ENCODE peak calls at places on chromosome 17, in eight cellular contexts. L is bronchial epithelial cell, A is A549, N is psoas muscle, X is AG04450, F is transverse colon, V is fibroblast of the aortic adventitia, I is SK-N-SH. D is an unnamed sample.
A peak's percentile ranks its signal among the peaks of the same experiment; 100 is the strongest.

GRCh38 chr17:57949649-57950048 is 5.6 kb downstream of the CUEDC1 start:
- DNase-seq in L (peak; percentile 75), A (peak; percentile 53), N (no peak), X (no peak), F (peak; percentile 53), V (peak; percentile 60), I (no peak), D (no peak)

GRCh38 chr17:79892457-79893236 is 53.4 kb upstream of the CBX4 start:
- DNase-seq in L (peak; percentile 27), A (no peak), N (no peak), X (no peak), F (peak; percentile 87), V (no peak), I (no peak), D (no peak)

GRCh38 chr17:80878876-80879722 is 112.5 kb upstream of the CHMP6 start:
- DNase-seq in L (no peak), A (no peak), N (no peak), X (no peak), F (no peak), V (no peak), I (no peak), D (no peak)

GRCh38 chr17:61803796-61804195 is 59.5 kb downstream of the BRIP1 start:
- DNase-seq in L (no peak), A (no peak), N (no peak), X (no peak), F (no peak), V (no peak), I (no peak), D (no peak)

GRCh38 chr17:10730956-10731879 is 1.4 kb upstream of the TMEM220 start:
- DNase-seq in L (no peak), A (no peak), N (no peak), X (no peak), F (no peak), V (no peak), I (no peak), D (no peak)

GRCh38 chr17:57834146-57834741 is 15.6 kb downstream of the MRPS23 start:
- DNase-seq in L (peak; percentile 82), A (no peak), N (peak; percentile 74), X (no peak), F (no peak), V (peak; percentile 31), I (peak; percentile 45), D (no peak)

GRCh38 chr17:34090593-34090992 is 164.5 kb upstream of the CCL2 start:
- DNase-seq in L (no peak), A (no peak), N (no peak), X (no peak), F (no peak), V (no peak), I (no peak), D (no peak)

GRCh38 chr17:2707721-2708584 is 3.6 kb downstream of the CLUH start:
- DNase-seq in L (no peak), A (peak; percentile 61), N (peak; percentile 86), X (no peak), F (peak; percentile 35), V (no peak), I (peak; percentile 83), D (peak; percentile 72)

GRCh38 chr17:78862073-78863023 is 21.7 kb upstream of the USP36 start:
- DNase-seq in L (peak; percentile 76), A (peak; percentile 94), N (peak; percentile 84), X (peak; percentile 93), F (peak; percentile 73), V (peak; percentile 97), I (no peak), D (no peak)

GRCh38 chr17:75075597-75076253 is 12.0 kb upstream of the SLC16A5 start:
- DNase-seq in L (no peak), A (no peak), N (no peak), X (no peak), F (no peak), V (no peak), I (no peak), D (no peak)

GRCh38 chr17:27539794-27540193 is 83.5 kb downstream of the KSR1 start:
- DNase-seq in L (no peak), A (no peak), N (no peak), X (no peak), F (no peak), V (peak; percentile 27), I (no peak), D (no peak)

GRCh38 chr17:80832266-80832676 is 159.4 kb upstream of the CHMP6 start:
- DNase-seq in L (peak; percentile 46), A (peak; percentile 55), N (no peak), X (peak; percentile 36), F (peak; percentile 33), V (peak; percentile 77), I (peak; percentile 89), D (peak; percentile 64)

DNA sequence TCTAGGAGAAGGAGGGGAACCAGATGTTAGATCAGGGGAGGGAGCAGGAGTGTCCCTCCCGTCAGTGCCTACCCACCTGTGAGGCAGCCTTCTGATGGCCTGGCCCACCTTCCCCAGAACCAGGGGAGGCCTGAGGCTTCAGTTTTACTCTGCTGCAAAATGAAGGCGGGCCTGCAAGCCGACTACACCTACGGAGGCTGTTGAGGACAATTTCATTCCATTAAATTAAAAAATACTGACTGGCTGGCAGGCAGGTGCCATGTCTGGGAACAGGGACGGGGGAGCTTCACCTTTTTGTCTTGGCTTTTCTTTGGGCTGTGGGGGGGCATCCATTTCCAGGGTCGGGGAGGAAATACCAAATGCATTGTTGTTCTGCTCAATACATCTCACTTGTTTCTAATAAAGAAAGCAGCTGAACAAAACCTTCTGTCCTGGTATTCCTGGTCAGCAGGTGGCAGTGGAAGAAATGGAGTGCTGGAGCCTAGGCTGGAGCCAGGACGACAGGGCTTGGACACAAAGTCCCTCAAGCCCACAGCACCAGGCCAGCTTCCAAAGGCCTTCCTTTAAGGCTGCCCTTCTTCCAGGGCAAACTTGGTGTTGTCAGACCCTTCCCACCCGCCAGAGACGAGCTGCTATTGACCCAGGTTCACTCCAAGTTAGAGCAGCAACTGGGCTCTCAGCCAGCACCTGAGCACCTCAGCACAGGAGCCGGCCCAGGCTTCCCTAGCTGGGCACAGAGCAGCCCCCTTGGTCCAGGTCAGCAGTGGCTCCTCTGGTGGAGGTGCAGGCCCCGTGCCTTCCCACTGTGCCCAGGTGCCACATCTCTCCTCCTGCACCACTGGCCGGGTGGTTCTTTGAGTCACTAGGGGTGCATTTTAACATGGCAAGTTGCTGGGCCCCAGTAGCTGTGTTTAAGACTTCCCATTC is 23.5 kb downstream of the PLCD3 start:
- DNase-seq in L (no peak), A (peak; percentile 51), N (no peak), X (no peak), F (peak; percentile 39), V (no peak), I (no peak), D (no peak)
- TF ChIP-seq CTCF in L (peak; percentile 23), A (peak; percentile 46), N (no peak), X (peak; percentile 7), F (peak; percentile 15), V (no peak), I (no peak), D (no peak)

GRCh38 chr17:38604479-38605229 is 1.1 kb downstream of the SRCIN1 start:
- DNase-seq in L (no peak), A (peak; percentile 48), N (no peak), X (no peak), F (no peak), V (no peak), I (peak; percentile 69), D (no peak)
- TF ChIP-seq CTCF in L (no peak), A (peak; percentile 40), N (no peak), X (no peak), F (no peak), V (no peak), I (peak; percentile 27), D (no peak)

GRCh38 chr17:753407-753806 is 1.3 kb upstream of the GEMIN4 start:
- DNase-seq in L (no peak), A (no peak), N (no peak), X (no peak), F (no peak), V (no peak), I (no peak), D (no peak)

GRCh38 chr17:752002-752619 is at the start of gene GEMIN4:
- DNase-seq in L (peak; percentile 64), A (peak; percentile 95), N (peak; percentile 92), X (peak; percentile 65), F (peak; percentile 95), V (peak; percentile 82), I (peak; percentile 99), D (peak; percentile 94)

GRCh38 chr17:750431-751037 is 1.5 kb downstream of the GEMIN4 start:
- DNase-seq in L (peak; percentile 35), A (no peak), N (no peak), X (no peak), F (no peak), V (no peak), I (no peak), D (no peak)

GRCh38 chr17:751269-752001 is 629 bp downstream of the GEMIN4 start:
- DNase-seq in L (peak; percentile 28), A (peak; percentile 62), N (peak; percentile 56), X (no peak), F (peak; percentile 49), V (peak; percentile 40), I (peak; percentile 51), D (no peak)

GRCh38 chr17:752620-753219 is 656 bp upstream of the GEMIN4 start:
- DNase-seq in L (no peak), A (peak; percentile 48), N (peak; percentile 79), X (peak; percentile 20), F (peak; percentile 60), V (peak; percentile 73), I (peak; percentile 68), D (no peak)
- TF ChIP-seq CTCF in L (no peak), A (no peak), N (no peak), X (no peak), F (no peak), V (no peak), I (no peak), D (no peak)

DNA sequence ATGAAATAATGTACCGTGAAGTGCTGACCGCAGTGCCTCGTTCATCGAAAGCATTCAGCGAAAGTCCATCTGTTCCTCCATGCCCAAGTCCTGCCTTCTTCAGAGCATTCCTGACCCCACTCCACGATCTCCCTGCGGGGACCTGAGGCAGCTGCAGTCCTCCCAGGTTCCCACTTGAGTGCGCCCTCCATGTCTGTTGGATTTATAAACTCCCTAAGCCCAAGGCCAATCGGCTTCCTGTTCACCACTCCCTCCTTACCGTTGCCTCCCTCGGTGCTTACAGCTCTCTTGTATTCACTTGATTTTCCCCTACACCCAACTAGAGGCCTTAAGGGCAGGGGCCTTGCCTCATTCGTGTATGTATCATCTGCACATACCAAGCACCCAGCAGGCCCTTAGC is 2.8 kb downstream of the RAD51D start:
- DNase-seq in L (no peak), A (no peak), N (no peak), X (no peak), F (no peak), V (no peak), I (no peak), D (no peak)
- TF ChIP-seq CTCF in L (no peak), A (no peak), N (no peak), X (no peak), F (no peak), V (no peak), I (no peak), D (no peak)

GRCh38 chr17:8905256-8905778 is 37.8 kb upstream of the PIK3R6 start:
- DNase-seq in L (no peak), A (no peak), N (no peak), X (no peak), F (no peak), V (no peak), I (no peak), D (no peak)
- TF ChIP-seq CTCF in L (no peak), A (no peak), N (no peak), X (no peak), F (no peak), V (no peak), I (no peak), D (no peak)

GRCh38 chr17:66255112-66255511 is 25.9 kb upstream of the APOH start:
- DNase-seq in L (peak; percentile 73), A (peak; percentile 88), N (no peak), X (peak; percentile 62), F (no peak), V (peak; percentile 90), I (peak; percentile 76), D (no peak)
- TF ChIP-seq CTCF in L (peak; percentile 49), A (peak; percentile 98), N (peak; percentile 60), X (peak; percentile 82), F (peak; percentile 72), V (peak; percentile 76), I (peak; percentile 96), D (peak; percentile 88)

D was measured in D721Med.